ENCODE peak calls at places on chromosomes 4 and X, in four cellular contexts. M is stimulated activated naive CD4-positive, alpha-beta T cell; G is AG09319; Q is lower leg skin. F is an unnamed sample.

GRCh38 chr4:99723555-99724450 is 66.2 kb upstream of the C4orf54 start:
- DNase-seq in M (no peak), G (no peak), Q (peak), F (peak)

GRCh38 chr4:17805580-17805979 is 5.0 kb downstream of the DCAF16 start:
- DNase-seq in M (no peak), G (no peak), Q (no peak), F (no peak)

GRCh38 chr4:165612936-165613335 is 234.1 kb downstream of the CPE start:
- DNase-seq in M (no peak), G (no peak), Q (no peak), F (no peak)

GRCh38 chr4:39151120-39151713 is 31.1 kb upstream of the WDR19 start:
- DNase-seq in M (no peak), G (peak), Q (no peak), F (no peak)

GRCh38 chr4:111113591-111113990 is 490.7 kb upstream of the PITX2 start:
- DNase-seq in M (no peak), G (no peak), Q (no peak), F (no peak)

GRCh38 chr4:1082215-1083182 is 30.9 kb downstream of the RNF212 start:
- DNase-seq in M (no peak), G (peak), Q (peak), F (peak)

GRCh38 chrX:68443155-68443868 is 10.0 kb upstream of the OPHN1 start:
- DNase-seq in M (no peak), G (no peak), Q (no peak), F (no peak)

GRCh38 chrX:109622270-109622669 is 2.7 kb downstream of the KCNE5 start:
- DNase-seq in M (no peak), G (no peak), Q (no peak), F (no peak)

GRCh38 chr4:5905714-5906113 is 12.8 kb upstream of the CRMP1 start:
- DNase-seq in M (no peak), G (no peak), Q (no peak), F (no peak)

GRCh38 chr4:159103406-159104131 is 690 bp downstream of the RAPGEF2 start:
- DNase-seq in M (peak), G (no peak), Q (peak), F (peak)

GRCh38 chr4:94577136-94577535 is 125.4 kb downstream of the PDLIM5 start:
- DNase-seq in M (no peak), G (no peak), Q (no peak), F (no peak)

GRCh38 chr4:77347341-77347740 is 190.3 kb downstream of the CCNG2 start:
- DNase-seq in M (no peak), G (no peak), Q (no peak), F (no peak)

GRCh38 chr4:145732001-145732400 is 52.1 kb downstream of the C4orf51 start:
- DNase-seq in M (no peak), G (no peak), Q (no peak), F (no peak)

GRCh38 chr4:137572647-137573046 is 40.4 kb upstream of the PCDH18 start:
- DNase-seq in M (no peak), G (no peak), Q (no peak), F (no peak)

GRCh38 chrX:31279359-31279758 is 207.5 kb upstream of the FTHL17 start:
- DNase-seq in M (no peak), G (no peak), Q (no peak), F (no peak)

GRCh38 chrX:57282568-57282967 is 3.9 kb upstream of the FAAH2 start:
- DNase-seq in M (peak), G (no peak), Q (no peak), F (no peak)

GRCh38 chr4:48546336-48546735 is 56.3 kb downstream of the ZAR1 start:
- DNase-seq in M (peak), G (peak), Q (no peak), F (no peak)

GRCh38 chr4:153465583-153465921 is 608 bp upstream of the TMEM131L start:
- DNase-seq in M (peak), G (no peak), Q (peak), F (peak)

GRCh38 chr4:107034982-107035710 is 967 bp downstream of the DKK2 start:
- DNase-seq in M (no peak), G (no peak), Q (peak), F (peak)

GRCh38 chr4:3344104-3344503 is 51.3 kb downstream of the RGS12 start:
- DNase-seq in M (no peak), G (no peak), Q (no peak), F (no peak)

GRCh38 chr4:14100349-14100748 is 472.8 kb upstream of the BOD1L1 start:
- DNase-seq in M (no peak), G (no peak), Q (no peak), F (no peak)

GRCh38 chr4:126533176-126533575 is 1099.6 kb upstream of the INTU start:
- DNase-seq in M (no peak), G (no peak), Q (no peak), F (no peak)

F was measured in ascending aorta.